ENCODE peak calls at places on chromosomes 12 and 14, in four cellular contexts. K is H1, Z is GM12878, E is K562. U is an unnamed sample. For H3K9me3, the result is how much of the 10 kb centered on the place peaks cover.

GRCh38 chr12:28631831-28632230 is 441.6 kb downstream of the CCDC91 start:
- DNase-seq in K (no peak), Z (no peak), E (no peak), U (no peak)

GRCh38 chr12:85448548-85449139 is 168.6 kb downstream of the ALX1 start:
- DNase-seq in E (no peak), Z (no peak), K (no peak), U (no peak)

GRCh38 chr12:116116650-116117424 is 160.7 kb downstream of the MED13L start:
- DNase-seq in K (no peak), E (no peak), Z (no peak), U (no peak)

GRCh38 chr14:73462078-73462715 is 3.9 kb upstream of the NUMB start:
- DNase-seq in K (no peak), E (peak), Z (no peak), U (peak)

GRCh38 chr12:92398565-92399309 is 253.1 kb upstream of the BTG1 start:
- DNase-seq in Z (no peak), E (no peak), K (no peak), U (no peak)

GRCh38 chr12:65280306-65280705 is 1.8 kb downstream of the MSRB3 start:
- DNase-seq in Z (no peak), E (no peak), K (no peak), U (no peak)

GRCh38 chr14:77580964-77581505 is 35.4 kb downstream of the SPTLC2 start:
- DNase-seq in Z (peak), E (no peak), K (no peak), U (no peak)

GRCh38 chr12:59624732-59625455 is 29.1 kb downstream of the SLC16A7 start:
- DNase-seq in K (no peak), E (no peak), Z (no peak), U (no peak)

GRCh38 chr14:34930591-34931069 is 52.2 kb upstream of the SRP54 start:
- DNase-seq in K (no peak), E (no peak), Z (peak), U (no peak)

GRCh38 chr12:11981174-11981733 is 89.5 kb upstream of the BCL2L14 start:
- DNase-seq in E (no peak), K (no peak), Z (peak), U (no peak)

GRCh38 chr12:54217774-54218221 is 29.0 kb upstream of the SMUG1 start:
- DNase-seq in E (no peak), K (no peak), Z (no peak), U (no peak)

GRCh38 chr12:16756833-16757552 is 151.0 kb upstream of the LMO3 start:
- DNase-seq in K (no peak), Z (peak), E (no peak), U (no peak)

GRCh38 chr12:12003609-12004008 is 67.1 kb upstream of the BCL2L14 start:
- DNase-seq in K (no peak), Z (no peak), E (no peak), U (no peak)

GRCh38 chr12:111692575-111693210 is 6.8 kb downstream of the ACAD10 start:
- DNase-seq in K (no peak), E (peak), Z (no peak), U (no peak)

GRCh38 chr12:51359851-51360250 is 13.4 kb upstream of the CELA1 start:
- DNase-seq in K (no peak), Z (no peak), E (no peak), U (no peak)
- TF ChIP-seq HDAC2 in K (no peak), Z (no peak), E (no peak), U (no peak)

DNA sequence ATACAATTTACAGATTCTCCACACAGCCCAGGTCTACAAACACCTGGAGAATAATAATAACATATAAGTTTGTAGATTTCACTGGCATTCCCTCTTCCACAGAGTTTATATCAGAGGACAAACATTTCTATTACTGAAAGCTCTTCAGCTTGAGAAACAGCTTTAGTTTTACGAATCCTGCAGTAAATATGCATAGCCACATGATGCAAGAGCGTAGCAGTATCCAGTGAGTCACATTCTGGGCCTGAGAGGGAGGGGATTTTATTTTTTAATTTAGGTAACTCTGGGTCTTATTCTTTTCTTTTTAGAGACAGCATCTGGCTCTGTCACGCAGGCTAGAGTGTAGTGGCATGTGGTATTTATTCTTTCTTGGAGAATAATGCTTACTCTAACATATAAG is 1002.8 kb downstream of the TRHDE start:
- DNase-seq in E (no peak), K (no peak), Z (no peak), U (no peak)
- TF ChIP-seq YY1 in E (no peak), K (no peak), Z (no peak), U (no peak)

GRCh38 chr14:98571104-98571503 is 700.9 kb downstream of the BCL11B start:
- DNase-seq in Z (no peak), E (no peak), K (no peak), U (no peak)
- H3K9me3 ChIP-seq in Z (under half), E (under half), K (under half), U (half or more)

DNA sequence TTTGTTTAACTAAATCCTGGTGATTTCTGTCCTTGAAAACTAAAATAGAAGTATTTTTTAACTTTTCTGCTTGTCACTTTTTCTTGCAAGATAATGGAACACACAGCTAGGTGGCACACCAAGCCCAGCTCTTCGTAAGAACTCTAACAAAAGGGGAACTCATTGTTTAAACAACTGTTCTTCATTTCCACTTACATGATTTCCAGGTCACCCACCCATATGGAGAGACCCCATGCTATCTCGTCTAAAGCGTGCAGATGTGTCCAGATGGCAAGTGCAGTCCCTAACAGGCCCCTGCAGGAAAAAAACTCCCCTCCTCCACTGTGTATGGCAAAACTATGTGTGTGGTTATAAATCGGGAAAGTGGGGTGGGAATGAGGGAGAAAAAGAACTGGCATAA is 43.3 kb upstream of the NT5DC3 start:
- DNase-seq in Z (no peak), K (no peak), E (no peak), U (no peak)
- TF ChIP-seq HDAC2 in Z (no peak), K (no peak), E (no peak), U (no peak)

DNA sequence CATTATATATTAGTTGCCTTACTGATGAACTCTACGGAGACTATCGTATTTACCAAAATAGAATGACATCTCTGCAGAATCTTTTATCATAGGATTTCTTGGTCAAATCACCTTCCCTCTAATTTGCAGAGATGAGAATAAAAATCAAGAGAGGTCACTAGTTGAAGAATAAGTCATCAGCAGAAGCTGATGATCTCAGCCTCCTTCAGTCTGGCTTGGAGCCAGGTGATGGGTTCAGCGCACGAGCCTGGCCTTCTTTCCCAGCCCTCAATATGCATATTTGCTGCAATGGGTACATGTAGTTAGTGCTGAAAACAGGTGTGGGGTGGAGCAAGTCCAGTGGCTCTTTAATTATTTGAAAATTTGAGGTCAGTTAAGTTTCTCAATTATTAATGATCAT is 19.2 kb upstream of the EMP1 start:
- DNase-seq in K (no peak), E (no peak), Z (no peak), U (no peak)
- TF ChIP-seq YY1 in K (no peak), E (no peak), Z (no peak), U (no peak)

GRCh38 chr12:72139411-72139810 is 132.8 kb upstream of the TRHDE start:
- DNase-seq in K (no peak), E (no peak), Z (no peak), U (no peak)
- H3K9me3 ChIP-seq in K (under half), E (under half), Z (under half), U (under half)

DNA sequence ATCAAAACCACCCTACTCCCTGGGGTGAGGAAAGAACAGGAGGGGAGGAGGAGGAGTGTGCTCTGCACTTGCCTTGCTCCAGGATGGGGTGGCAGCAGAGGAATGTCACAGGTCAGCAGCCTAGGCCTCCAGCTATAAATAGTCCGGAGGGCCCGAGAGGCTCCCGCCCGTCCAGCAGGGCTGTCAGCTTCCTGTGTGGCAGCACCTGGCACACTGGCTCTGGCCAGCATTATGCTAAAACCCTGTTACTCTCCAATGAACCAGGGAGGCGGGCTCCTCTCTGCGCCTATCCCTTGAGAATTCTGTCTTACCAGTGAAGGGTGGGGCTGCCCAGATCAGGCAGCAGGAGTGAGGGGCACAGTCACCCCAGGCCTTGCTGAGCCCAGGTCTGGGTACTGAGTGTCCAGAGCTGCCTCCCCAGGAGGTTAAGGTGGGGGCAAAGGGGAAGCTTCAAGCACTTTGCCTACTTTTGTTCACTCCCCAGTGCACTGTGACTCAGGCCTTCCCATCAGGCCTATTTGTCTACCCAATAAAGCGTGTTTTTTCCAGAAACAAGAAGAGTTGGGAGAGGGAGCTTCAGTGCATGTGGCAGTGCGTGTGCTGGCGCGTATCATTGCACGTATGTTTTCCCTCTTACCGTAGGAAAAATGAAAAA is 1.1 kb upstream of the COX14 start:
- DNase-seq in K (no peak), E (no peak), Z (peak), U (peak)
- TF ChIP-seq HDAC2 in K (no peak), E (no peak), Z (no peak), U (no peak)

GRCh38 chr12:102760322-102760721 is 156.7 kb downstream of the PAH start:
- DNase-seq in E (no peak), K (no peak), Z (no peak), U (no peak)

GRCh38 chr12:102766961-102767360 is 150.1 kb downstream of the PAH start:
- DNase-seq in Z (no peak), K (no peak), E (no peak), U (no peak)

GRCh38 chr12:102769323-102769916 is 147.6 kb downstream of the PAH start:
- DNase-seq in Z (peak), K (peak), E (peak), U (peak)

GRCh38 chr12:102763016-102763415 is 154.0 kb downstream of the PAH start:
- DNase-seq in K (no peak), E (no peak), Z (no peak), U (no peak)

GRCh38 chr12:102765736-102766135 is 151.3 kb downstream of the PAH start:
- DNase-seq in K (no peak), E (no peak), Z (no peak), U (no peak)
- TF ChIP-seq YY1 in K (no peak), E (no peak), Z (no peak), U (no peak)

DNA sequence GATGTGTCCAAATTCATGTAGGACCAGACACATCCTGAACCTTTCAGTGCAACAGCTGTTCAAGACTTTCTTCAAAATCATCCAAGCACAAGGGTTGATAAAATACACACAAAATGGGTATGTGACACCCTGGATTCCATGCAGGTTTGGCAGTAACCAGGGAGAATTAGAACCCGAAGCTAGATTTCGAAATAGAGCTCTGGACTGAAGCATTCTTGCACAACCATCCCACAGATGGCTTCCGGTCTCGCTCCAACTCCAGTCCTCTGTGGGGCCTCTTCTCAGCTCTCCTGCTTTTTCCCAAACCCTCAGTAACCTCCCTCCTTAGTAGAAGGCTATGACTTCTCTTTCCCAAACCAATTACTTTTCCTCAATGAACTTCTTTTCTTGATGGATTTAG is 171.3 kb downstream of the TTC7B start:
- DNase-seq in K (no peak), Z (no peak), E (no peak), U (peak)
- H3K9me3 ChIP-seq in K (under half), Z (under half), E (under half), U (under half)

DNA sequence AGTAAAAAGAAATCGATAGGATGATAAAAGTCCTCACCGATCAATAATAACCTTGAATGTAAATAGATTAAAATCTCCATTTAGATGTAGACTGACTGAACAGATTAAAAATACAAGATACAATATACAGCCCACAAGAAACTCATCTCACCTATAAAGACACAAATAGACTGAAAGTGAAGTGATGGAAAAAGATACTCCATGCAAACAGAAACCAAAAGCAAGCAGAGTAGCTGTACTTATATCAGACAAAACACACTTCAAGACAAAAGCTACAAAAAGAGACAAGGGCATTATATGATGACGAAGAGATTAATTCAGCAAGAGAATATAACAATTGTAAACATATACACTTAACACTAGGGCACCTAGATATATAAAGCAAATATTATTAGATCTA is 444.8 kb downstream of the RGS6 start:
- DNase-seq in E (no peak), K (no peak), Z (no peak), U (no peak)
- TF ChIP-seq HDAC2 in E (no peak), K (no peak), Z (no peak), U (no peak)

U was measured in HepG2.